ENCODE peak calls at places on chromosomes 11 and 22, in eight cellular contexts. B is IMR-90, R is Karpas-422, C is endothelial cell of umbilical vein, U is DND-41, K is PC-9, L is fibroblast of lung, P is HCT116. Z is an unnamed sample. For H4K20me1, the result is how much of the 10 kb centered on the place peaks cover.

GRCh38 chr22:25023879-25024278 is 71.4 kb downstream of the KIAA1671 start:
- DNase-seq in K (no peak), C (no peak), L (no peak), U (no peak), P (no peak), R (no peak), B (no peak), Z (no peak)

GRCh38 chr22:25334091-25334490 is 114.7 kb downstream of the CRYBB2 start:
- DNase-seq in B (peak), U (peak), C (peak), P (peak), R (peak), K (no peak), L (no peak), Z (peak)

GRCh38 chr11:59614277-59615131 is 1.1 kb downstream of the OSBP start:
- DNase-seq in R (no peak), U (no peak), L (no peak), P (no peak), B (no peak), K (no peak), C (peak), Z (no peak)

GRCh38 chr11:8841899-8842298 is 69.1 kb upstream of the AKIP1 start:
- DNase-seq in K (no peak), U (no peak), P (no peak), R (no peak), B (peak), L (peak), C (peak), Z (no peak)

GRCh38 chr11:10669258-10670033 is 24.1 kb downstream of the IRAG1 start:
- DNase-seq in R (no peak), U (no peak), L (peak), C (peak), K (no peak), P (no peak), B (peak), Z (no peak)

GRCh38 chr22:39719559-39720450 is 149.3 kb downstream of the CACNA1I start:
- DNase-seq in U (no peak), K (no peak), C (no peak), L (no peak), R (no peak), B (no peak), P (no peak), Z (no peak)

GRCh38 chr11:124793466-124794278 is 6.5 kb downstream of the MSANTD2 start:
- DNase-seq in U (peak), L (peak), R (peak), B (peak), K (peak), C (peak), P (peak), Z (peak)

GRCh38 chr11:17813391-17814059 is 78.9 kb downstream of the KCNC1 start:
- DNase-seq in L (peak), U (no peak), B (no peak), K (peak), P (no peak), R (no peak), C (peak), Z (no peak)

GRCh38 chr11:116740741-116741140 is 32.0 kb downstream of the BUD13 start:
- DNase-seq in P (no peak), C (no peak), K (no peak), R (no peak), L (no peak), B (no peak), U (no peak), Z (no peak)

GRCh38 chr11:10862446-10862845 is 4.6 kb upstream of the ZBED5 start:
- DNase-seq in U (no peak), P (no peak), C (no peak), L (no peak), R (no peak), K (no peak), B (no peak), Z (no peak)

GRCh38 chr11:124322356-124322755 is 2.4 kb upstream of the OR8D2 start:
- DNase-seq in C (no peak), K (no peak), U (no peak), L (no peak), R (no peak), B (no peak), P (no peak), Z (no peak)

GRCh38 chr11:110606415-110606814 is 105.8 kb downstream of the ARHGAP20 start:
- DNase-seq in R (no peak), L (no peak), B (no peak), U (no peak), C (no peak), K (no peak), P (no peak), Z (peak)

GRCh38 chr11:72373163-72373562 is 61.2 kb downstream of the CLPB start:
- DNase-seq in R (no peak), B (no peak), U (no peak), L (no peak), K (no peak), P (no peak), C (no peak), Z (no peak)

GRCh38 chr11:10623797-10624761 is 55.6 kb upstream of the LYVE1 start:
- DNase-seq in B (peak), U (no peak), R (peak), C (no peak), L (no peak), P (peak), K (peak), Z (no peak)

GRCh38 chr11:17383466-17383865 is 5.0 kb downstream of the KCNJ11 start:
- DNase-seq in C (no peak), L (no peak), P (no peak), K (no peak), B (peak), R (no peak), U (no peak), Z (no peak)

GRCh38 chr11:40099391-40100169 is 1359.9 kb downstream of the LRRC4C start:
- DNase-seq in K (no peak), B (no peak), R (no peak), P (no peak), U (no peak), L (no peak), C (no peak), Z (no peak)

GRCh38 chr22:46159777-46160176 is 9.5 kb downstream of the PPARA start:
- DNase-seq in R (no peak), U (no peak), P (no peak), L (peak), B (no peak), C (no peak), K (peak), Z (no peak)

GRCh38 chr11:108733479-108734116 is 68.7 kb downstream of the DDX10 start:
- DNase-seq in B (peak), U (no peak), R (peak), P (no peak), C (peak), L (peak), K (no peak), Z (no peak)

GRCh38 chr11:112277029-112277428 is 16.4 kb upstream of the PLET1 start:
- DNase-seq in K (no peak), C (no peak), L (no peak), P (no peak), U (no peak), B (no peak), R (no peak), Z (no peak)
- H4K20me1 ChIP-seq in K (under half), C (under half), L (under half), P (under half), U (under half), B (under half), R (under half), Z (under half)

GRCh38 chr22:23261900-23262450 is 81.7 kb downstream of the BCR start:
- DNase-seq in C (no peak), P (no peak), L (no peak), R (no peak), K (no peak), U (no peak), B (no peak), Z (no peak)

GRCh38 chr22:23257889-23258825 is 77.8 kb downstream of the BCR start:
- DNase-seq in R (no peak), K (no peak), L (no peak), B (no peak), U (no peak), C (no peak), P (no peak), Z (no peak)

GRCh38 chr22:23258826-23259170 is 78.5 kb downstream of the BCR start:
- DNase-seq in K (no peak), L (no peak), P (no peak), C (no peak), U (no peak), R (no peak), B (no peak), Z (no peak)

GRCh38 chr22:23260645-23261581 is 80.6 kb downstream of the BCR start:
- DNase-seq in R (no peak), P (no peak), K (no peak), L (no peak), C (no peak), U (no peak), B (no peak), Z (no peak)

DNA sequence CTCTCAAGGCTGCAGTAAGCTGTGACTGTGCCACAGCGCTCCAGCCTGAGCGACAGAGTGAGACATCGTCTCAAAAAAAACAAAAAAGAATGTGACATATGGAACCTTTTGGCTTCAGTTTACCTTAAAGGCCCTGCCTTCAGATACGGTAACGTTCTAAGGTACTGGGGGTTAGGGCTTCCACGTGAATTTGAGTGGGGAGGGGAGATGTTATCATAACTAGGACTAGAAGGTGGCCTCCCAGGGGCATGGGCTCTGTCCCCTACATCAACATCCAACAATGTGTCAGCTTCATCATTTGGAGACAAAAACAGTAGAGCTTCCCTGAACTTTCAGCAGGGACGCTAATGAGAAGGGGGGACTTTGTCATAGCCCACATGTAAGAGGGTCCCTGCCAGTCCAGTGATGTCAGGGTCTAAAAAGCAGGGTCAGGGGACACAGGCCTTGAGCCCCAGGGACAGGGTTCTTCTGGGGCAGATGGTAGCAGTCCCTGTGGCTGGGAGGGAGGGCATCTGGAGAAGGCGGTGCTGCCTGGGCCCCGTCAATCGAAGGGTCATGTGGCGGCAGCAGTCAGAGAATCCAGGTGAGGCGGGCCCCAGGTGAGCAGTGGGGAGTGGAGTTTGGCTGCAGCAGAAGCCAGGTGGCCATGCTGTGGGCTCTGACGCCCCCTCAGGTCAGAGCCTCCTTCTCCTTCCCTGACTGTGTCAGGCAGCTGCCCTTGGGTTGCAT is 79.8 kb downstream of the BCR start:
- DNase-seq in K (no peak), C (no peak), B (no peak), R (no peak), U (no peak), P (no peak), L (no peak), Z (no peak)
- H4K20me1 ChIP-seq in K (under half), C (under half), B (under half), R (under half), U (under half), P (under half), L (under half), Z (under half)

GRCh38 chr11:61578819-61579218 is 2.1 kb downstream of the SYT7 start:
- DNase-seq in R (no peak), B (no peak), P (no peak), U (no peak), K (no peak), C (no peak), L (no peak), Z (no peak)
- H4K20me1 ChIP-seq in R (under half), B (under half), P (under half), U (under half), K (under half), C (under half), L (under half), Z (under half)

DNA sequence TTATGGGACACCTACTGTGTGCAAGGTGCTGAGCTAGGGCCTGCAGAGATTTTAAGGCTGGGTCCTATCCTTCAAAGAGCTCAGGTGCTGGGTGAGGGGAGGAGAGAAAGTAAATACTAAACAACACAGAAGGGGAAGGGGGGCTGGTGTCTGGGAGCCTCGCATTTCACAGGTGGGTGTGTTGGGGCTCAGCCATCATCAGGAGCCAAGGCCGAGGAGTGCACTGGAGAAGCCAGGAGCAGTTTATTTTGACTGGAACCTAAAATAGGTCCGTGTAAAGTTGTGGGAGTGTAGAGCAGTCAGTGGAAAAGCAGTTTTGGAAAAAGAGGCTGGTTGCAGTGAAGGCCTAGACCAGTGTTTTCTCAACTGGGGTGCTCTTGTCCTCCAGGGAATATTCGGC is 17.5 kb downstream of the NECTIN1 start:
- DNase-seq in R (no peak), L (no peak), B (no peak), C (no peak), K (no peak), U (no peak), P (no peak), Z (no peak)
- H4K20me1 ChIP-seq in R (under half), L (under half), B (under half), C (under half), K (under half), U (under half), P (under half), Z (half or more)

GRCh38 chr22:20089977-20090729 is 10.1 kb downstream of the DGCR8 start:
- DNase-seq in B (peak), K (no peak), U (no peak), C (no peak), L (no peak), R (no peak), P (no peak), Z (no peak)

GRCh38 chr22:20086763-20087162 is 6.7 kb downstream of the DGCR8 start:
- DNase-seq in R (no peak), C (no peak), P (no peak), L (no peak), B (no peak), K (no peak), U (no peak), Z (no peak)

GRCh38 chr22:20089226-20089976 is 9.4 kb downstream of the DGCR8 start:
- DNase-seq in U (no peak), K (no peak), B (no peak), P (no peak), R (no peak), L (no peak), C (no peak), Z (no peak)

GRCh38 chr22:20087319-20088262 is 7.5 kb downstream of the DGCR8 start:
- DNase-seq in L (no peak), C (no peak), R (no peak), K (no peak), U (no peak), P (no peak), B (no peak), Z (no peak)

DNA sequence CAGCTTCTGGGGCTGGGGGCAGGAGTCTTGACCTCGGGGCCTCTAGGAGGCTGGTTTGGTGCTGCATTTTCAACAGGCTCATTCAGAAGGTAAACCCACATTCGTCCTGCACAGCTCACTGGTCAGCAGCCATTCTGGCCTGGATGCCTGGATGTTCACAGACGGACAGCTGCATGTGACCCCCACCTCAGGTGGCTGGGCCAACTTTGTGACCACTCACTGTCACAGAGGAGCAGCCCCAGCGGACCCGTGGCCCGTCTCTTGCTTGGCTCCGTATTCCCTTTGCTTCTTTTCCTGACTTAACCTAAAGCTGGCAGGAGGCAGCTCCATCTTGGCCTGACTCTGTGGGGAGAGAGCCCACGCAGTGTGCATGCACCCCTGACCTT is 8.2 kb downstream of the DGCR8 start:
- DNase-seq in L (no peak), C (no peak), R (no peak), B (no peak), K (no peak), P (no peak), U (no peak), Z (no peak)
- H4K20me1 ChIP-seq in L (under half), C (under half), R (under half), B (half or more), K (under half), P (under half), U (half or more), Z (half or more)

GRCh38 chr11:3122775-3123201 is 42.3 kb downstream of the OSBPL5 start:
- DNase-seq in U (no peak), B (no peak), C (no peak), R (no peak), P (no peak), L (no peak), K (no peak), Z (no peak)

GRCh38 chr11:3121416-3121815 is 43.7 kb downstream of the OSBPL5 start:
- DNase-seq in P (no peak), U (no peak), B (no peak), L (no peak), C (no peak), R (no peak), K (no peak), Z (no peak)

GRCh38 chr11:3121931-3122774 is 43.0 kb downstream of the OSBPL5 start:
- DNase-seq in P (no peak), L (no peak), K (no peak), C (no peak), U (no peak), R (no peak), B (no peak), Z (no peak)

GRCh38 chr11:3119141-3119821 is 45.8 kb downstream of the OSBPL5 start:
- DNase-seq in K (no peak), B (no peak), L (no peak), P (no peak), R (no peak), C (no peak), U (no peak), Z (no peak)

GRCh38 chr11:3120071-3120792 is 44.9 kb downstream of the OSBPL5 start:
- DNase-seq in K (no peak), R (no peak), C (no peak), L (no peak), B (no peak), U (no peak), P (no peak), Z (no peak)
- H4K20me1 ChIP-seq in K (under half), R (under half), C (under half), L (under half), B (under half), U (under half), P (under half), Z (under half)

GRCh38 chr11:31649567-31649966 is 140.0 kb downstream of the ELP4 start:
- DNase-seq in L (no peak), R (no peak), C (no peak), P (no peak), U (no peak), B (no peak), K (no peak), Z (no peak)

GRCh38 chr11:31652528-31652927 is 143.0 kb downstream of the ELP4 start:
- DNase-seq in C (no peak), K (no peak), U (no peak), R (no peak), P (no peak), B (no peak), L (no peak), Z (no peak)

GRCh38 chr11:31651822-31652221 is 142.3 kb downstream of the ELP4 start:
- DNase-seq in U (no peak), R (no peak), C (no peak), L (no peak), B (no peak), P (no peak), K (no peak), Z (no peak)

GRCh38 chr11:31649129-31649528 is 139.6 kb downstream of the ELP4 start:
- DNase-seq in C (no peak), B (no peak), P (no peak), K (no peak), L (no peak), R (no peak), U (no peak), Z (peak)

DNA sequence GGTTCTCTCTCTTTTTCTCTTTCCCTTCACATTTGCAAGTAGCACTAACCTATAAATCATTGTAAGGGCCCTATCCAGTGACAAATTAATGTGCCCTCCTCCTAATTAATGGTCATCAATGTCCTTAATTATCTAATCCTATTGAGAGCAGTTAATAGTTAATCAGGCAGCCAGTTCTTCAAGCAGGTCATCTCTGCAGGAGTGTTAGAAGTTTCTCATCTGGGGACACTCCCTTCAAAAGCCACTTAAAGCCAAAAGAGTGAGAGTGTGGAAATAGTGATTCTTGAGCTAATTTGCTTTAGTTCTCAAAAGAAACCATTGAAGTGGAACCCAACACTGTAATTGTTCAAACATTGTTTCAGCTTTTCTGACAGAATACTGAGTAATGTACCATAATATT is 141.6 kb downstream of the ELP4 start:
- DNase-seq in B (no peak), U (no peak), L (no peak), K (no peak), P (no peak), C (no peak), R (no peak), Z (peak)
- H4K20me1 ChIP-seq in B (under half), U (under half), L (under half), K (under half), P (under half), C (under half), R (under half), Z (under half)

DNA sequence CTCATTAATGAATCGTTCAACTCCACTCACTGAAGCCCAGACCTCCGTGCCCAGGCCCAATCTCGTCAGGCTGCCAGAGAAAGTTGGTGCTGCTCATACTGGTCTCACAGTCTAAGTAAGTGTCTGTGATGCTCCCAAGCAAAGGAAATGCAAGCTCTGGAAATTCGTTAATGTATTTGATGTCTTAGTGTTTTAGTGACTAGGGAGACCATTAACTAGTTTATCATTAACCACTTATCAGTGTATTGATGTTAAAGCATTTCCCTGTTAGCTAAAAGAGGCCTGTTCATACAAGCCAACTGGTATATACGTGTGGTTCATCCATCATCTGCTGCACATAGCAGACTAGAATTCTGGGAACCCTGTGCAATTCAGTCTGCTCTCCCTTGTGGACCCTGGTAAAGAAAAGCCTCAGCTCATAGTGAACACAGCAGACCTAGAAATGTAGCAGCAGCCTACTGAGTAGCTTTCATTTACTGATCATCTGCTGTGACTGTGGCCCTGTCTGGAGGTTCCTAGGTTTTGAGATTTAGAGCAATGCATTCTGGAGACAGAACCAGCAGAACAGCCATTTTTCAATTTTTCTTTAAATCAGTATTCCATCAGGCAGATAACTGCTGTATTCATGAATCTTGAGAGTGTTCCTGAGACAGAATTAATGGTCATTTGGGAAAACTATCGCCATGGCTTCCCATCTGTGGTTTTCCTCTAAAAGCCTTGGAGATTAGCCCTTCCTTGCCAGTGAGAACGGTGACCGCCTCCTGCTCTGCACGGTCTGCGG is 15.7 kb upstream of the AIFM3 start:
- DNase-seq in R (no peak), P (no peak), B (no peak), U (no peak), L (no peak), K (no peak), C (no peak), Z (no peak)
- H4K20me1 ChIP-seq in R (half or more), P (under half), B (half or more), U (half or more), L (under half), K (under half), C (under half), Z (half or more)

Z was measured in neural progenitor cell.